ENCODE peak calls at places on chromosomes 1 and 21, in six cellular contexts. F is COR-L47; Y is iris pigment epithelial cell; J is stimulated activated CD4-positive, alpha-beta T cell treated with anti-CD3 and anti-CD28 coated beads, TNF-alpha, amount 100 ng/mL, for 1 hour; D is NCI-H1436; M is HFFc6. G is an unnamed sample.

GRCh38 chr1:209670441-209671082 is 4.7 kb upstream of the G0S2 start:
- DNase-seq in F (no peak), Y (no peak), M (no peak), D (no peak), J (no peak), G (no peak)

GRCh38 chr1:27267153-27267552 is 32.7 kb downstream of the WDTC1 start:
- DNase-seq in J (no peak), M (no peak), Y (no peak), F (no peak), D (no peak), G (no peak)

GRCh38 chr1:53715478-53715877 is 23.5 kb downstream of the GLIS1 start:
- DNase-seq in M (peak; percentile 14), D (no peak), F (no peak), J (no peak), Y (peak; percentile 36), G (no peak)

GRCh38 chr1:59494145-59494824 is 197.4 kb downstream of the FGGY start:
- DNase-seq in M (no peak), F (no peak), Y (peak; percentile 29), D (no peak), J (no peak), G (no peak)

GRCh38 chr1:72623299-72623708 is 341.0 kb upstream of the NEGR1 start:
- DNase-seq in D (peak; percentile 55), Y (peak; percentile 30), M (peak; percentile 51), F (peak; percentile 54), J (no peak), G (no peak)

GRCh38 chr1:8463144-8463927 is 145.4 kb downstream of the SLC45A1 start:
- DNase-seq in D (no peak), F (peak; percentile 15), Y (peak; percentile 89), J (no peak), M (peak; percentile 40), G (no peak)

GRCh38 chr1:74726063-74726462 is 6.8 kb downstream of the CRYZ start:
- DNase-seq in J (no peak), F (no peak), M (no peak), D (no peak), Y (no peak), G (no peak)

GRCh38 chr1:44553771-44554170 is 120.5 kb downstream of the TMEM53 start:
- DNase-seq in D (no peak), F (no peak), J (no peak), Y (peak; percentile 24), M (peak; percentile 71), G (no peak)

GRCh38 chr21:45972716-45973474 is 8.7 kb upstream of the COL6A1 start:
- DNase-seq in Y (peak; percentile 74), D (no peak), J (no peak), F (peak; percentile 45), M (no peak), G (no peak)

GRCh38 chr1:202572867-202573266 is 137.4 kb downstream of the SYT2 start:
- DNase-seq in Y (no peak), M (no peak), D (no peak), F (no peak), J (no peak), G (peak; percentile 5)

GRCh38 chr1:25765152-25765909 is 34.7 kb upstream of the SELENON start:
- DNase-seq in D (no peak), Y (no peak), J (no peak), F (no peak), M (no peak), G (no peak)

G was measured in vagina.